ENCODE peak calls at places on chromosomes 6 and 20, in four cellular contexts. R is AG04450, Z is astrocyte of the spinal cord, H is H1. X is an unnamed sample.

GRCh38 chr6:140174509-140174908 is 800.1 kb upstream of the CITED2 start:
- DNase-seq in Z (peak), R (peak), H (no peak), X (peak)

GRCh38 chr6:30964075-30964474 is 19.4 kb upstream of the MUC21 start:
- DNase-seq in R (no peak), Z (peak), H (no peak), X (peak)

GRCh38 chr6:21396313-21396712 is 197.2 kb upstream of the SOX4 start:
- DNase-seq in Z (peak), H (no peak), R (no peak), X (peak)

GRCh38 chr6:108873251-108873650 is 25.0 kb downstream of the ARMC2 start:
- DNase-seq in H (no peak), Z (no peak), R (no peak), X (no peak)

GRCh38 chr6:129708496-129709216 is 1.3 kb downstream of the ARHGAP18 start:
- DNase-seq in R (no peak), H (no peak), Z (no peak), X (no peak)

GRCh38 chr20:59559024-59559817 is 45.1 kb upstream of the PHACTR3 start:
- DNase-seq in H (no peak), Z (no peak), R (no peak), X (no peak)

GRCh38 chr20:14634666-14635065 is 297.3 kb upstream of the FLRT3 start:
- DNase-seq in Z (no peak), R (no peak), H (no peak), X (peak)

GRCh38 chr6:3847521-3847920 is 1.7 kb upstream of the FAM50B start:
- DNase-seq in H (no peak), R (no peak), Z (no peak), X (no peak)

GRCh38 chr6:31912186-31912585 is 10.3 kb upstream of the ZBTB12 start:
- DNase-seq in R (no peak), H (no peak), Z (no peak), X (no peak)

GRCh38 chr6:170271771-170272314 is 19.0 kb downstream of the DLL1 start:
- DNase-seq in R (no peak), Z (no peak), H (no peak), X (no peak)

GRCh38 chr6:83442752-83443151 is 11.9 kb upstream of the ME1 start:
- DNase-seq in R (no peak), Z (peak), H (no peak), X (peak)

GRCh38 chr6:124888581-124889371 is 73.5 kb upstream of the RNF217 start:
- DNase-seq in R (no peak), H (no peak), Z (peak), X (no peak)

GRCh38 chr6:69422474-69422873 is 374.3 kb downstream of the LMBRD1 start:
- DNase-seq in Z (no peak), H (no peak), R (no peak), X (no peak)

GRCh38 chr6:22632561-22632960 is 63.2 kb downstream of the HDGFL1 start:
- DNase-seq in Z (no peak), R (no peak), H (no peak), X (no peak)